ENCODE peak calls at places on chromosomes 16 and 17, in six cellular contexts. D, I, W, C, X and Z are unnamed samples.
A peak's percentile ranks its signal among the peaks of the same experiment; 100 is the strongest.

GRCh38 chr17:72466199-72466598 is 345.4 kb downstream of the SOX9 start:
- DNase-seq in C (peak; percentile 68), I (peak; percentile 27), D (peak; percentile 51), W (no peak), X (no peak), Z (no peak)

GRCh38 chr16:27175888-27176287 is 27.4 kb upstream of the KDM8 start:
- DNase-seq in C (no peak), W (no peak), X (no peak), D (no peak), I (no peak), Z (no peak)

GRCh38 chr17:80887639-80888175 is 103.9 kb upstream of the CHMP6 start:
- DNase-seq in D (no peak), I (no peak), X (no peak), W (no peak), C (no peak), Z (no peak)

GRCh38 chr17:56222255-56222654 is 69.0 kb downstream of the ANKFN1 start:
- DNase-seq in X (no peak), I (no peak), C (peak; percentile 20), W (no peak), D (no peak), Z (no peak)

GRCh38 chr17:81398855-81399451 is 3.7 kb downstream of the BAHCC1 start:
- DNase-seq in I (no peak), W (no peak), C (peak; percentile 50), X (no peak), D (no peak), Z (no peak)

GRCh38 chr17:10738516-10739258 is 8.9 kb upstream of the TMEM220 start:
- DNase-seq in X (no peak), W (no peak), D (no peak), C (no peak), I (no peak), Z (no peak)

GRCh38 chr16:3009568-3010390 is 2.9 kb upstream of the CLDN9 start:
- DNase-seq in C (no peak), X (no peak), W (peak; percentile 90), D (no peak), I (no peak), Z (no peak)

GRCh38 chr16:29811896-29812665 is at the start of gene PRRT2:
- DNase-seq in C (peak; percentile 54), X (peak; percentile 67), W (no peak), D (no peak), I (peak; percentile 92), Z (no peak)

GRCh38 chr16:2147981-2148671 is at the start of gene RAB26:
- DNase-seq in W (peak; percentile 93), X (peak; percentile 93), C (peak; percentile 44), I (peak; percentile 92), D (no peak), Z (no peak)

GRCh38 chr17:2244545-2245525 is 58.8 kb downstream of the SMG6 start:
- DNase-seq in I (peak; percentile 91), X (peak; percentile 87), C (peak; percentile 89), W (peak; percentile 91), D (peak; percentile 82), Z (peak; percentile 74)

GRCh38 chr16:81497690-81498089 is 53.1 kb downstream of the CMIP start:
- DNase-seq in I (no peak), D (no peak), C (no peak), X (no peak), W (no peak), Z (no peak)

GRCh38 chr16:29900102-29900887 is at the start of gene ASPHD1:
- DNase-seq in C (peak; percentile 62), X (peak; percentile 85), D (no peak), W (peak; percentile 90), I (peak; percentile 76), Z (no peak)

GRCh38 chr16:64339052-64339770 is 782.7 kb downstream of the CDH11 start:
- DNase-seq in X (no peak), I (no peak), W (no peak), C (peak; percentile 67), D (peak; percentile 84), Z (peak; percentile 20)

GRCh38 chr16:12000032-12000431 is 23.5 kb downstream of the SNX29 start:
- DNase-seq in D (no peak), I (no peak), W (no peak), X (no peak), C (no peak), Z (no peak)

GRCh38 chr16:78213751-78214150 is 114.3 kb downstream of the WWOX start:
- DNase-seq in I (no peak), C (no peak), X (no peak), W (no peak), D (no peak), Z (no peak)

GRCh38 chr17:13593021-13593751 is 8.5 kb downstream of the HS3ST3A1 start:
- DNase-seq in W (no peak), X (no peak), D (no peak), I (no peak), C (no peak), Z (no peak)

GRCh38 chr17:17853811-17854527 is 17.2 kb upstream of the SREBF1 start:
- DNase-seq in W (no peak), X (no peak), C (no peak), I (no peak), D (no peak), Z (no peak)

GRCh38 chr16:54213322-54213721 is 73.3 kb downstream of the IRX3 start:
- DNase-seq in W (no peak), I (no peak), D (no peak), X (no peak), C (no peak), Z (no peak)

GRCh38 chr16:523097-523741 is 4.3 kb upstream of the CAPN15 start:
- DNase-seq in I (no peak), W (no peak), X (no peak), C (no peak), D (no peak), Z (no peak)

GRCh38 chr16:58121132-58121531 is 8.0 kb downstream of the CFAP20 start:
- DNase-seq in W (no peak), I (no peak), C (no peak), D (no peak), X (no peak), Z (no peak)

GRCh38 chr16:15043344-15043743 is 12.5 kb downstream of the NTAN1 start:
- DNase-seq in C (no peak), D (no peak), I (no peak), W (peak; percentile 33), X (no peak), Z (no peak)

GRCh38 chr17:60678118-60678444 is 430 bp downstream of the BCAS3 start:
- DNase-seq in D (no peak), X (no peak), I (no peak), C (no peak), W (no peak), Z (no peak)

GRCh38 chr16:57808589-57808988 is 6.3 kb upstream of the KIFC3 start:
- DNase-seq in X (no peak), I (no peak), W (no peak), C (no peak), D (no peak), Z (no peak)

GRCh38 chr17:145671-146541 is 8.5 kb downstream of the SCGB1C2 start:
- DNase-seq in I (peak; percentile 52), C (no peak), D (no peak), W (peak; percentile 59), X (peak; percentile 6), Z (no peak)

DNA sequence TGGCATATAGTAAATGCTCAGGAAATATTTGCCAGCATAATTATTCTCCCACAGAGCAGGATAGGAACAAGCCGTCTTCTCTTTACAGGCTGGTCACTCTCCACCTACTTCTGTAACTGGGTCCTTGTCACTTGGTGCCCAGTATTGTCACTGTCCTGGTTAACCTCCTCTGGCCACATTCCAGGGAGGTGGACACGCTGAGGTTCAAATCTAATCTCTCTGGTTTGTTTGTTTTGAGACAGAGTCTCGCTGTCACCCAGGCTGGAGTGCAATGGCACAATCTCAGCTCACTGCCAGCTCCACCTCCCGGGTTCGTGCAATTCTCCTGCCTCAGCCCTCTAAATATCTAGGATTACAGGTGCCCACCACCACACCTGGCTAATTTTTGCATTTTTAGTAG is 15.6 kb downstream of the SBK1 start:
- DNase-seq in I (no peak), X (no peak), C (no peak), D (no peak), W (no peak), Z (no peak)
- H3K4me3 ChIP-seq in I (no peak overlapping the region), X (no peak overlapping the region), C (no peak overlapping the region), D (no peak overlapping the region), W (no peak overlapping the region), Z (no peak overlapping the region)

GRCh38 chr17:41748275-41748674 is 13.8 kb upstream of the HAP1 start:
- DNase-seq in D (no peak), W (no peak), I (no peak), X (no peak), C (no peak), Z (no peak)
- TF ChIP-seq CTCF in D (no peak), W (no peak), I (no peak), X (no peak), C (no peak), Z (no peak)

GRCh38 chr17:78726471-78727010 is 55.5 kb downstream of the CYTH1 start:
- DNase-seq in D (no peak), X (no peak), I (no peak), W (no peak), C (no peak), Z (no peak)

GRCh38 chr17:78725448-78726021 is 56.5 kb downstream of the CYTH1 start:
- DNase-seq in D (no peak), C (no peak), W (no peak), I (no peak), X (no peak), Z (no peak)

GRCh38 chr17:78724544-78724943 is 57.5 kb downstream of the CYTH1 start:
- DNase-seq in D (no peak), C (no peak), I (no peak), X (peak; percentile 52), W (no peak), Z (no peak)

GRCh38 chr17:78723957-78724356 is 58.1 kb downstream of the CYTH1 start:
- DNase-seq in C (no peak), W (no peak), I (no peak), D (no peak), X (no peak), Z (no peak)

DNA sequence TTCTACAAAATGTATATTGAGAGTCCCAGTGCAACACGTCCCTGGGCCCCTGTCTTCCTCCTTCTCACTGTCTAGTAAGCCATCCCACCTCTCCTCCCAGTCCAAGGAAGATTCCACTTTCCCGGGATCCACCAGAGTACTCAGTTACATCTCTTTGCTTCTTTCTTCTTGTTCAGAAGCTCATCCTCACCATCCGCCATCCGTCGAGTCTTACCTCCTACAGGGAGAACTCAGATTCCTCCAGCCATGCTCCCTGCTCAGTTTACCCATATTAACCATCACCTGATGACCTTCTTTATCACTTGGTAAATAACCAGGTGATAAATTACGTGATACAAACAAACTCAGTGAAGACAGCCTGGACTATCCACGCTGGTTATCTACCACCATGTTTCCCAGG is 57.1 kb downstream of the CYTH1 start:
- DNase-seq in I (no peak), C (no peak), X (no peak), D (no peak), W (no peak), Z (no peak)
- H3K4me3 ChIP-seq in I (no peak overlapping the region), C (no peak overlapping the region), X (no peak overlapping the region), D (no peak overlapping the region), W (no peak overlapping the region), Z (no peak overlapping the region)

DNA sequence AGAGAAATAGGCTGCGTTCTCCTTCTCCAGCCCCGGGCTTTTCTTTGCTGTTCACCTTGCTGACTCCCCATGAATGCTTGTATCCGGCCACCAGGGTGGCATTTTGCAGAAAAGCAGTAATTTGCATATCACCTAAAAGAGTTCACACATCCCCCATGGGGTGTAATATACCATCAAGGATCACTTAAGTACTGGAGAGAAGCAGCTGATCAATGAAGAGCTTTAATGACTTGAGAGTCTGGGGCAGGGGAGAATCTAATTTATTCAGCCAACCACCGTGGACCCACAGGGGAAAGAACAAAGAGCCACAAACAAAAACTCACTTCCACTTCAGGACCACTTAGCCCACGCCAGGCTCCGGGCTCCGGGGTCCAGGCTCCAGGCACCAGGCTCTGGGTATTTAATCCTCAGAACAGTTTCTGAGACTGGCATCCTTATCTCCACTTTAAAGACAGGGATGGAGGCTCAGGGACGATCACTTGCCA is 33.9 kb upstream of the SEC14L1 start:
- DNase-seq in X (no peak), I (no peak), W (no peak), D (no peak), C (no peak), Z (no peak)
- TF ChIP-seq CTCF in X (no peak), I (no peak), W (no peak), D (no peak), C (no peak), Z (no peak)